ENCODE peak calls at places on chromosomes 5 and 9, in seven cellular contexts. X is tibial nerve, W is OCI-LY7, Z is endodermal cell, I is heart left ventricle, V is right cardiac atrium, T is fibroblast of lung. C is an unnamed sample.

GRCh38 chr5:116577064-116577788 is 2.6 kb upstream of the SEMA6A start:
- DNase-seq in X (no peak), W (no peak), Z (peak), I (no peak), V (no peak), T (no peak), C (no peak)

GRCh38 chr9:127128341-127129072 is 6.1 kb upstream of the ANGPTL2 start:
- DNase-seq in X (peak), W (no peak), Z (no peak), I (peak), V (peak), T (peak), C (peak)

GRCh38 chr5:148875205-148875875 is 48.9 kb downstream of the ADRB2 start:
- DNase-seq in X (no peak), W (no peak), Z (no peak), I (no peak), V (no peak), T (peak), C (no peak)

GRCh38 chr5:429453-430188 is 13.4 kb upstream of the EXOC3 start:
- DNase-seq in X (peak), W (no peak), Z (no peak), I (no peak), V (peak), T (peak), C (no peak)

GRCh38 chr9:122084276-122084675 is 8.8 kb downstream of the TTLL11 start:
- DNase-seq in X (no peak), W (no peak), Z (no peak), I (no peak), V (no peak), T (no peak), C (no peak)

GRCh38 chr9:517993-518392 is 303.3 kb downstream of the DOCK8 start:
- DNase-seq in X (no peak), W (no peak), Z (no peak), I (no peak), V (no peak), T (no peak), C (no peak)

GRCh38 chr5:126808619-126809018 is 31.7 kb downstream of the LMNB1 start:
- DNase-seq in X (no peak), W (peak), Z (no peak), I (no peak), V (no peak), T (peak), C (no peak)

GRCh38 chr9:122133263-122133983 is 26.2 kb downstream of the NDUFA8 start:
- DNase-seq in X (no peak), W (no peak), Z (no peak), I (peak), V (peak), T (no peak), C (peak)

GRCh38 chr5:154779105-154779504 is 23.9 kb downstream of the LARP1 start:
- DNase-seq in X (no peak), W (no peak), Z (no peak), I (no peak), V (no peak), T (peak), C (no peak)

GRCh38 chr9:111356567-111357244 is 26.7 kb upstream of the OR2K2 start:
- DNase-seq in X (no peak), W (no peak), Z (no peak), I (no peak), V (no peak), T (peak), C (peak)

GRCh38 chr9:134374301-134375010 is 48.2 kb downstream of the RXRA start:
- DNase-seq in X (no peak), W (no peak), Z (no peak), I (peak), V (peak), T (no peak), C (peak)

GRCh38 chr9:99411068-99411467 is 189.0 kb downstream of the SEC61B start:
- DNase-seq in X (no peak), W (no peak), Z (no peak), I (no peak), V (no peak), T (peak), C (no peak)

GRCh38 chr9:70352356-70352755 is 62.1 kb downstream of the KLF9 start:
- DNase-seq in X (no peak), W (no peak), Z (no peak), I (no peak), V (no peak), T (peak), C (no peak)

GRCh38 chr5:119355244-119355635 is 579 bp upstream of the TNFAIP8 start:
- DNase-seq in X (no peak), W (no peak), Z (peak), I (no peak), V (no peak), T (no peak), C (no peak)

GRCh38 chr5:121968910-121969607 is 7.3 kb downstream of the SRFBP1 start:
- DNase-seq in X (no peak), W (no peak), Z (no peak), I (no peak), V (no peak), T (peak), C (no peak)

GRCh38 chr5:122153230-122153629 is 23.9 kb downstream of the ZNF474 start:
- DNase-seq in X (no peak), W (no peak), Z (no peak), I (no peak), V (no peak), T (peak), C (no peak)

GRCh38 chr9:115146581-115147021 is 28.6 kb upstream of the TNC start:
- DNase-seq in X (no peak), W (no peak), Z (no peak), I (no peak), V (no peak), T (peak), C (no peak)

GRCh38 chr9:134961331-134962064 is 43.8 kb upstream of the FCN1 start:
- DNase-seq in X (no peak), W (peak), Z (no peak), I (no peak), V (peak), T (no peak), C (no peak)

GRCh38 chr5:52859619-52860018 is 71.9 kb downstream of the ITGA1 start:
- DNase-seq in X (no peak), W (no peak), Z (no peak), I (no peak), V (no peak), T (peak), C (no peak)

GRCh38 chr9:92160786-92161185 is 45.6 kb upstream of the SPTLC1 start:
- DNase-seq in X (no peak), W (no peak), Z (peak), I (no peak), V (no peak), T (no peak), C (no peak)

GRCh38 chr9:95874303-95874988 is 1.0 kb upstream of the ERCC6L2 start:
- DNase-seq in X (no peak), W (no peak), Z (peak), I (no peak), V (no peak), T (peak), C (no peak)

GRCh38 chr9:135707449-135708138 is 5.6 kb downstream of the KCNT1 start:
- DNase-seq in X (no peak), W (no peak), Z (no peak), I (no peak), V (no peak), T (no peak), C (no peak)

GRCh38 chr5:96318569-96319100 is 114.4 kb downstream of the PCSK1 start:
- DNase-seq in X (no peak), W (no peak), Z (no peak), I (no peak), V (no peak), T (no peak), C (no peak)

GRCh38 chr5:126395198-126395597 is 28.0 kb upstream of the GRAMD2B start:
- DNase-seq in X (no peak), W (no peak), Z (peak), I (no peak), V (no peak), T (no peak), C (no peak)

GRCh38 chr9:94908583-94909249 is 182.2 kb downstream of the AOPEP start:
- DNase-seq in X (no peak), W (no peak), Z (peak), I (peak), V (no peak), T (no peak), C (no peak)

GRCh38 chr5:135834639-135835529 is at the start of gene SLC25A48:
- DNase-seq in X (no peak), W (no peak), Z (peak), I (peak), V (no peak), T (no peak), C (peak)

GRCh38 chr9:136625101-136626065 is 37.3 kb upstream of the EGFL7 start:
- DNase-seq in X (peak), W (no peak), Z (peak), I (peak), V (peak), T (peak), C (peak)

GRCh38 chr5:133109655-133110483 is 58.1 kb downstream of the HSPA4 start:
- DNase-seq in X (peak), W (no peak), Z (no peak), I (no peak), V (peak), T (no peak), C (no peak)

GRCh38 chr5:139956342-139956741 is 86.8 kb downstream of the NRG2 start:
- DNase-seq in X (no peak), W (no peak), Z (peak), I (no peak), V (no peak), T (no peak), C (no peak)

GRCh38 chr9:133873006-133873780 is 118.9 kb downstream of the VAV2 start:
- DNase-seq in X (no peak), W (no peak), Z (no peak), I (no peak), V (no peak), T (no peak), C (no peak)

GRCh38 chr9:35426627-35427026 is 63.3 kb upstream of the RUSC2 start:
- DNase-seq in X (no peak), W (no peak), Z (no peak), I (no peak), V (no peak), T (no peak), C (no peak)

GRCh38 chr9:114069476-114070187 is 8.5 kb downstream of the AMBP start:
- DNase-seq in X (no peak), W (no peak), Z (no peak), I (no peak), V (no peak), T (no peak), C (no peak)

GRCh38 chr9:135887585-135888050 is 19.7 kb downstream of the CAMSAP1 start:
- DNase-seq in X (no peak), W (peak), Z (peak), I (peak), V (no peak), T (no peak), C (no peak)

GRCh38 chr5:178622679-178623247 is 4.1 kb downstream of the CLK4 start:
- DNase-seq in X (no peak), W (no peak), Z (no peak), I (no peak), V (no peak), T (no peak), C (no peak)

GRCh38 chr9:134483361-134484184 is 157.3 kb downstream of the RXRA start:
- DNase-seq in X (no peak), W (no peak), Z (no peak), I (peak), V (peak), T (no peak), C (peak)

GRCh38 chr5:117982691-117983090 is 1005.7 kb downstream of the DTWD2 start:
- DNase-seq in X (no peak), W (no peak), Z (peak), I (no peak), V (no peak), T (no peak), C (no peak)
- H3K4me3 ChIP-seq in X (no peak), W (no peak), Z (no peak), I (no peak), V (no peak), T (no peak), C (no peak)

DNA sequence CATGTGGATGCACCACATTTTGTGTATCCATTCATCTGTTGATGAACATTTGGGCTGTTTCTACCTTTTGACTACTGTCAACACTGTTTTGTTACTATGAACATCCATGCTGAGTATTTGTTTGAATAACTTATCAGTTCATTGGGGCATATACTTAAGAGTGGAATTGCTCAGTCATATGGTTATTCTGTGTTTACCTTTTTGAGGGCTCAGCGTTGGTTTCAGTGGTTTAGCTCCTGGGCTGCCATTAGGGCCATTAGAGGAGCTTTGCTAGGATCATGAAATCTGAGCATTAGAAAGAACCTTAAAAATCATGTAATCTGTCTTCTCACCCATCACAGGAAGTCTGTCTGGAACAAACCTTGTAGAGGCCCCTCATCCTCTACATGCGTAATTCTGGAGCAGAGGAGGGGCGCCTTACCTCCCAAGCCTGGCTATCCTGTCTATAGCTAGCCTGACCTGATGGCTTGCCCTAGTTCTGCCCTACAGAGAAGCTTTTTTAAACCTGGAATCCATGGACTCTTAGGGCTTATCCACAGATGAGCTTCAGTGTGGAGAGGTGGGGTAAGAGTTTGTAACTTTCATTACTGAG is 92.9 kb downstream of the PDZD2 start:
- DNase-seq in X (no peak), W (no peak), Z (no peak), I (no peak), V (no peak), T (no peak), C (no peak)
- H3K4me3 ChIP-seq in X (no peak), W (no peak), Z (no peak), I (no peak), V (no peak), T (no peak), C (no peak)

GRCh38 chr9:101601904-101602765 is 7.4 kb upstream of the PPP3R2 start:
- DNase-seq in X (peak), W (peak), Z (peak), I (no peak), V (no peak), T (peak), C (no peak)
- H3K4me3 ChIP-seq in X (no peak), W (no peak), Z (no peak), I (no peak), V (no peak), T (no peak), C (no peak)

DNA sequence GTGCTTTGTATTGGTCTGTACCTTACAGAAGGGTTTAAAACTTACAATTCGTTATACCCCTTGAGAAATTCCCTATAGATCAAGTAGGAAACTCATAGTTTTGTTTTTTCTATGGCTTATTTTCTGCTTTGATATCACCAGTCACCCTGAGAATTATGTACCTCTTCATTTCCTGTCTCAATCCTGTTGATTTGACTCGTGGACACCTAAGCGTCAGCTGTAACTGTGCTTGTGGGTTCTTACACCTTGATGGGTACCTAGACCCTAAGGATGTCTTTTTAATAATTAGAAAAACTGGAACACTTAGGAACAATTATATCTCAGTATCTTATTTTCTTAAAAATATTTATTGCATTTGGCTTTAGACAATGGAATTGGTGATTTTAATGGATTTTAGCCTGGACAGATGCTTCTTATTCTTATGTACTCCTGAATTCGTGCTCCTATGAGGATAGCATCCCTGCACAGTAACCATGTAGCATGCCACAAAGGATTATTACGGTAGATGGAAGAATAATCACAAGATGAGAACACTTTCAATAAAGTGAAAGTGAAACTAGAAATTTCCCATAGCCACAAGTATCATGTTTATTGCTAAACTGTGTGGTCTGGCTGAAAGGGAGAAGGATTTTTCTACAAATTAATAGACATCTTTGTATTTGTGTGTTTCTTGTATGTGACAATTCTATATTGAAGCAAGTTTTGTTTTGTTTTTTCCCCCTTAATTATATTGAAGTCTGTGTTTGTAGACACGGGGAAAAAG is 1920.3 kb upstream of the WWC1 start:
- DNase-seq in X (no peak), W (no peak), Z (no peak), I (no peak), V (no peak), T (peak), C (no peak)
- H3K4me3 ChIP-seq in X (peak), W (peak), Z (no peak), I (peak), V (peak), T (peak), C (peak)

GRCh38 chr5:41275813-41276512 is 62.6 kb upstream of the C6 start:
- DNase-seq in X (no peak), W (no peak), Z (no peak), I (no peak), V (no peak), T (no peak), C (no peak)

GRCh38 chr5:41284938-41285337 is 71.6 kb upstream of the C6 start:
- DNase-seq in X (no peak), W (no peak), Z (no peak), I (no peak), V (no peak), T (no peak), C (no peak)

GRCh38 chr5:41281215-41281810 is 68.0 kb upstream of the C6 start:
- DNase-seq in X (no peak), W (no peak), Z (no peak), I (no peak), V (no peak), T (no peak), C (no peak)

GRCh38 chr5:41279040-41279439 is 65.7 kb upstream of the C6 start:
- DNase-seq in X (no peak), W (no peak), Z (no peak), I (no peak), V (no peak), T (peak), C (no peak)
- H3K4me3 ChIP-seq in X (no peak), W (no peak), Z (no peak), I (no peak), V (no peak), T (no peak), C (no peak)